ENCODE peak calls at places on chromosomes 13 and 19, in six cellular contexts. T, E, V, B, C and H are unnamed samples.

GRCh38 chr19:10568444-10568825 is 344 bp downstream of the CDKN2D start:
- DNase-seq in B (no peak), C (no peak), E (no peak), T (no peak), V (peak), H (peak)

GRCh38 chr13:97826421-97826965 is 127.0 kb upstream of the IPO5 start:
- DNase-seq in C (no peak), V (no peak), T (no peak), B (no peak), E (no peak), H (no peak)

GRCh38 chr13:24905242-24905641 is 141.3 kb downstream of the RNF17 start:
- DNase-seq in B (no peak), E (no peak), C (no peak), V (no peak), T (no peak), H (no peak)

GRCh38 chr19:41193420-41194156 is 569 bp downstream of the CYP2S1 start:
- DNase-seq in C (no peak), T (no peak), V (no peak), E (no peak), B (peak), H (no peak)

GRCh38 chr19:21786931-21787330 is 19.6 kb upstream of the ZNF100 start:
- DNase-seq in C (no peak), V (no peak), T (no peak), E (no peak), B (no peak), H (no peak)

GRCh38 chr19:47107953-47108746 is 5.4 kb downstream of the ZC3H4 start:
- DNase-seq in E (no peak), B (no peak), V (no peak), T (no peak), C (no peak), H (peak)

GRCh38 chr13:24270639-24271131 is 38.7 kb upstream of the C1QTNF9 start:
- DNase-seq in C (peak), E (peak), B (peak), V (peak), T (peak), H (peak)

GRCh38 chr19:45641274-45642105 is 2.3 kb upstream of the EML2 start:
- DNase-seq in B (peak), E (peak), V (no peak), T (peak), C (peak), H (peak)

GRCh38 chr19:56875717-56876116 is 35.2 kb upstream of the PEG3 start:
- DNase-seq in B (no peak), V (no peak), C (no peak), E (no peak), T (no peak), H (no peak)

GRCh38 chr19:33562636-33563035 is 41.0 kb upstream of the PEPD start:
- DNase-seq in E (no peak), V (no peak), B (peak), T (no peak), C (no peak), H (no peak)

GRCh38 chr19:56350416-56351045 is 35.9 kb upstream of the ZSCAN5A start:
- DNase-seq in V (no peak), E (peak), T (peak), C (peak), B (peak), H (peak)

GRCh38 chr19:38273499-38273898 is 9.1 kb downstream of the SPINT2 start:
- DNase-seq in C (no peak), T (no peak), V (no peak), E (no peak), B (no peak), H (no peak)

GRCh38 chr19:36136975-36137686 is 2.7 kb upstream of the CAPNS1 start:
- DNase-seq in T (no peak), E (no peak), V (peak), C (no peak), B (no peak), H (no peak)

GRCh38 chr13:46386996-46387851 is at the start of gene RUBCNL:
- DNase-seq in V (no peak), E (peak), B (peak), C (peak), T (peak), H (peak)

GRCh38 chr13:44218501-44219240 is 155.0 kb upstream of the SERP2 start:
- DNase-seq in B (no peak), T (no peak), C (no peak), V (no peak), E (no peak), H (no peak)

GRCh38 chr19:29596885-29597525 is 9.1 kb upstream of the POP4 start:
- DNase-seq in T (no peak), E (no peak), C (no peak), V (peak), B (peak), H (no peak)
- TF ChIP-seq CTCF in T (no peak), E (peak), C (peak), V (peak), B (peak), H (peak)

DNA sequence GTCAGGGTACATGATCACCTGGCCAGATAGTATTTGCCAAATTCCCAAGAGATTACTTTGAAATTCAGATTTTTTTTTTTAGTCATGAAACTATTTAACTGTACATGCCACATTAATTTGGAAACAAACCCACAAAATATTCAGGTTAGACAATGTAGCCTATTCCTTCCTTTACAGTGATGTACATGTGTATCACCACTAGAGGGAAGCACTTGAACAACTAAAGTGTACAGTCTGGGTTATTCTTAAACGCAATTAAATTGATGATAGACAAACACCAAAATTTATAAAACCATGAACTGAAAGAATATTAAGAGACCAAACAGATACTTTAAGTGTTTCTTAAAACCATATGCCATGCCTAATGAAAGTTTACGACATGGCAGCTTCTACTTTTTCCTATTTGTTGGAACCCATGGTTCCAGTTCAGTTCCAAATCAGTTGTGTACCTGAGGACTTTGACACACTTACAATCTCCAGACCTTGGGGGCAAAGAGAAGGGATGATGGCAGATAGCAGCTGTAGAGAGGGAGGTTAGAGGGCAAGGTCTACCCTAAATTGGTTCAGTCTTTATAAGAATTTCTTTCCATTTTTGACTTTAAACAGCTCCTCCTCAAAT is 52.8 kb downstream of the TNFSF13B start:
- DNase-seq in B (peak), V (no peak), C (peak), T (no peak), E (no peak), H (no peak)
- TF ChIP-seq CTCF in B (peak), V (peak), C (peak), T (peak), E (peak), H (peak)

GRCh38 chr13:48078251-48078656 is 16.6 kb downstream of the MED4 start:
- DNase-seq in B (no peak), V (no peak), C (peak), E (no peak), T (peak), H (peak)
- TF ChIP-seq CTCF in B (no peak), V (no peak), C (peak), E (no peak), T (peak), H (peak)

GRCh38 chr19:6393074-6393981 is at the start of gene GTF2F1:
- DNase-seq in B (peak), E (peak), T (peak), C (peak), V (peak), H (peak)
- TF ChIP-seq CTCF in B (peak), E (no peak), T (no peak), C (no peak), V (peak), H (peak)

GRCh38 chr19:2282862-2283237 is 875 bp upstream of the PEAK3 start:
- DNase-seq in B (no peak), C (no peak), V (no peak), T (no peak), E (no peak), H (no peak)

GRCh38 chr19:2283835-2284507 is 2.0 kb upstream of the PEAK3 start:
- DNase-seq in T (no peak), E (no peak), B (no peak), V (no peak), C (no peak), H (no peak)

GRCh38 chr19:2280633-2281264 is 1.2 kb downstream of the PEAK3 start:
- DNase-seq in C (no peak), T (no peak), E (no peak), V (no peak), B (no peak), H (no peak)

GRCh38 chr19:2278504-2279158 is 3.3 kb downstream of the PEAK3 start:
- DNase-seq in B (no peak), T (no peak), C (no peak), V (no peak), E (no peak), H (no peak)

DNA sequence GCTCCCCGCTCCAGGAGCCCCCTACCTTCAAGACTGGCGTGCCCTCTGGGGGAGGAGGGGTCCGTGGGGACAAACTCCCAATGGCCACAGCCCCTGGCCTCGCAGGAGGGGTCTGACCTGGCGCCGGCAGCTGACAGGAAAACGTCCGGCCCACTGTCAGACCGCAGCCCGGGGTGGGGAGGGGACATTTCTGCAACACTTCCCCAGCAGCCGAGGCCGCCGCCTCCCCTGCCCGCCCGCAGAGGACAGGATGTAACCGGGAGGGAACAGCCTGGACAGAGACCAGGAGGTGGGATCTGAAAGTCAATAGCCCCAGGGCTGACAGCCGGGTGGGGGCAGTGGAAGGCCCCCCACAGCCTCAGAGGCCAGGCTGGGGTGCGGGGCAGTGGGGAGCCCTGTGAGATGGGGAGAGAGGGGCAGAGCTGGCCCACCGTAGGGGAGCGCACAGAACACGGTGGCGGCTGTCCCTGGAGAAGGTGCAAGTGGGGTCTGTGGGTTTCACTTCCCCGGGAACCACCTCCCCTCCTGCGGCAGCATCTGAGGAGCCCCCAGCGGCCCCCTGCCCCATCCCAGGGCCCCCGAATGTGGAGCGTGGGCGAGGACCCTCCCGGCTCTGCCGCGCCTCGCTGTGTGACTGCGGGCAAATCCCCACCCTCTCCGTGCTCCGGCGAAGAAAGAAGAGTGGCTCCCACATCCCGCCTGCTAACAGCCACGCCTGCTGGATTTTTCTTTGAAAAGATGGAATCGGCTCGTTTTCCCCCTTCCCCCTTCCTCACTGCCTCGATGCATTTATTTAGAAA is at the start of gene PEAK3:
- DNase-seq in T (peak), C (peak), E (peak), V (no peak), B (peak), H (peak)
- TF ChIP-seq CTCF in T (no peak), C (no peak), E (no peak), V (no peak), B (no peak), H (no peak)

DNA sequence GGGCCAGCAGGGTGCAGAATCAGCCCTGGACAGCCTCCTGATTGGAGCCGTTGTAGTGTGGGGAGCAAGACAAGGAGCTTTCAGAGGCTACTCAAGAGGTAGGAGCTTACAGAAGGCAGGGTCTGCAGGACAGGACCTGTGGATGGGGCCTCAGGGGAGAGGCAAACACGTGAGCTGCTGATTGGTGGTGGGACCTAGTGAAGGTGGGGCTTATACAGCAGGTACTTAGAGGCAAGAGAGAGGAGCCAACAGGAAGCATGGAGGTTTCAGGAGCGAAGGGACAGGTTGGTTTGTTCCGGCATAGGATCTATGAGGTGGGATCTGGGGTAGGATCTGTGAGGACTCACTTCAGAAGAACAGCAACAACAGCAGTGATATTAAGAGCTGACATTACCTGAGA is 32.4 kb downstream of the ZSWIM4 start:
- DNase-seq in T (no peak), C (no peak), E (no peak), B (no peak), V (no peak), H (no peak)
- TF ChIP-seq CTCF in T (no peak), C (no peak), E (no peak), B (no peak), V (no peak), H (no peak)

DNA sequence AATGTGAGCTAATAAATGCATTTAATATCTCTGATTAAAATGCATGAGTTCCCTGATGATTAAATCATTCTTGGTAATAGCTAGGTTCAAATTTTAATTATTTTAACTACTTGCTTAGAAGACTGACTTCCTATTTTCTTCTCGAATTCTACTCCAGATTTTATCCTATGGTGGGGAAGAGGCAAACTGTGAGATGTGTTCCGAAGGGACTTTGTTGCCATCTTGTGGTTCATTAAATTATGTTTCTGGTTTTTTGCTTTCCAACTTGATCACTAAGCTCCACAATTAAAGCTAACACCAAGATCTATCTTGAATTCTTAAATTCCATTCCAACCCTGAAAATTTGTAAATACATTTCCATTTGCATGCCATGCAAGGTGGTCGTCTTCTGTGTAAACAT is 538.4 kb upstream of the PCDH20 start:
- DNase-seq in V (no peak), B (peak), T (no peak), E (no peak), C (no peak), H (no peak)
- TF ChIP-seq CTCF in V (peak), B (peak), T (no peak), E (peak), C (peak), H (no peak)

GRCh38 chr19:55173717-55174409 is 6.2 kb downstream of the SYT5 start:
- DNase-seq in V (peak), E (peak), C (peak), T (no peak), B (peak), H (peak)
- TF ChIP-seq CTCF in V (no peak), E (no peak), C (no peak), T (no peak), B (peak), H (no peak)

GRCh38 chr19:32357720-32358119 is 12.3 kb downstream of the ZNF507 start:
- DNase-seq in T (no peak), E (no peak), B (no peak), C (no peak), V (no peak), H (no peak)
- TF ChIP-seq CTCF in T (no peak), E (peak), B (peak), C (peak), V (peak), H (no peak)